ENCODE peak calls at places on chromosome 15, in seven cellular contexts. G is HFF-Myc, X is AG10803, P is epithelial cell of esophagus, V is psoas muscle, U is heart left ventricle, D is mucosa of descending colon. F is an unnamed sample.
A peak's percentile ranks its signal among the peaks of the same experiment; 100 is the strongest.

GRCh38 chr15:51802593-51802992 is 26.9 kb upstream of the TMOD3 start:
- DNase-seq in D (no peak), V (no peak), X (no peak), P (peak; percentile 53), U (no peak), G (no peak), F (no peak)

GRCh38 chr15:101043911-101044624 is 124.9 kb downstream of the LRRK1 start:
- DNase-seq in D (no peak), V (no peak), G (no peak), P (no peak), U (no peak), X (no peak), F (no peak)

GRCh38 chr15:63826513-63826912 is 7.2 kb downstream of the HERC1 start:
- DNase-seq in G (no peak), P (peak; percentile 20), D (peak; percentile 20), X (peak; percentile 47), U (no peak), V (no peak), F (no peak)

GRCh38 chr15:90956551-90957104 is 1.9 kb downstream of the RCCD1 start:
- DNase-seq in D (peak; percentile 81), G (peak; percentile 31), V (peak; percentile 81), U (peak; percentile 88), X (peak; percentile 65), P (peak; percentile 66), F (peak; percentile 96)

GRCh38 chr15:92413511-92413910 is 19.8 kb downstream of the ST8SIA2 start:
- DNase-seq in P (no peak), V (no peak), U (no peak), G (no peak), X (peak; percentile 46), D (no peak), F (no peak)

GRCh38 chr15:28075482-28076029 is 23.6 kb downstream of the OCA2 start:
- DNase-seq in G (no peak), D (no peak), X (no peak), U (no peak), V (no peak), P (no peak), F (no peak)

GRCh38 chr15:75059607-75060006 is 36.2 kb downstream of the PPCDC start:
- DNase-seq in V (no peak), P (no peak), D (no peak), G (no peak), U (no peak), X (no peak), F (no peak)

GRCh38 chr15:90836296-90836871 is 32.0 kb upstream of the FURIN start:
- DNase-seq in U (no peak), V (no peak), P (peak; percentile 71), G (peak; percentile 17), D (no peak), X (peak; percentile 48), F (no peak)

GRCh38 chr15:78625621-78626280 is 5.0 kb upstream of the CHRNA3 start:
- DNase-seq in V (no peak), G (no peak), X (no peak), P (no peak), U (no peak), D (no peak), F (no peak)

GRCh38 chr15:64112904-64113303 is 17.1 kb downstream of the SNX1 start:
- DNase-seq in D (no peak), G (no peak), U (no peak), V (no peak), P (peak; percentile 4), X (peak; percentile 83), F (no peak)

GRCh38 chr15:40340740-40341400 is at the start of gene CCDC9B:
- DNase-seq in U (peak; percentile 94), G (no peak), D (peak; percentile 96), X (peak; percentile 90), V (peak; percentile 92), P (peak; percentile 87), F (no peak)

GRCh38 chr15:73052679-73053397 is 575 bp downstream of the NEO1 start:
- DNase-seq in D (peak; percentile 74), U (peak; percentile 61), V (peak; percentile 38), G (no peak), P (peak; percentile 27), X (peak; percentile 19), F (peak; percentile 80)

GRCh38 chr15:90367578-90367977 is 15.5 kb downstream of the ZNF774 start:
- DNase-seq in V (no peak), G (no peak), U (no peak), D (no peak), X (peak; percentile 72), P (no peak), F (no peak)

GRCh38 chr15:75620043-75620775 is 5.3 kb downstream of the SNUPN start:
- DNase-seq in D (peak; percentile 22), U (no peak), G (no peak), X (peak; percentile 95), P (peak; percentile 33), V (no peak), F (no peak)

GRCh38 chr15:77527164-77527778 is 105.4 kb downstream of the LINGO1 start:
- DNase-seq in X (peak; percentile 50), G (no peak), U (peak; percentile 83), V (no peak), P (peak; percentile 24), D (no peak), F (no peak)

GRCh38 chr15:35514759-35515158 is 31.2 kb downstream of the DPH6 start:
- DNase-seq in U (no peak), G (no peak), V (no peak), X (peak; percentile 75), P (no peak), D (no peak), F (no peak)

GRCh38 chr15:72237286-72238224 is 6.6 kb upstream of the PKM start:
- DNase-seq in U (peak; percentile 73), D (peak; percentile 28), V (peak; percentile 77), P (peak; percentile 98), X (peak; percentile 98), G (peak; percentile 95), F (peak; percentile 56)

GRCh38 chr15:71572452-71573053 is 237.8 kb upstream of the NR2E3 start:
- DNase-seq in D (no peak), X (no peak), P (peak; percentile 84), G (no peak), U (no peak), V (no peak), F (no peak)

GRCh38 chr15:79035814-79036213 is 54.8 kb downstream of the RASGRF1 start:
- DNase-seq in U (no peak), X (no peak), G (no peak), V (no peak), P (no peak), D (no peak), F (no peak)

GRCh38 chr15:93307513-93307912 is 218.5 kb upstream of the RGMA start:
- DNase-seq in X (no peak), G (no peak), V (no peak), D (no peak), P (no peak), U (no peak), F (no peak)

GRCh38 chr15:67201136-67201535 is 53.3 kb downstream of the AAGAB start:
- DNase-seq in X (peak; percentile 37), U (no peak), D (no peak), P (no peak), V (no peak), G (no peak), F (no peak)

GRCh38 chr15:28096720-28097431 is 2.2 kb downstream of the OCA2 start:
- DNase-seq in U (no peak), G (no peak), P (no peak), V (no peak), D (no peak), X (no peak), F (no peak)

GRCh38 chr15:82625136-82625535 is 22.0 kb downstream of the CPEB1 start:
- DNase-seq in D (no peak), G (no peak), V (no peak), U (no peak), X (peak; percentile 46), P (no peak), F (no peak)

GRCh38 chr15:101013769-101014223 is 94.6 kb downstream of the LRRK1 start:
- DNase-seq in D (peak; percentile 0), V (no peak), P (no peak), X (no peak), U (no peak), G (no peak), F (no peak)

GRCh38 chr15:79090487-79091203 is at the start of gene RASGRF1:
- DNase-seq in D (no peak), V (no peak), X (no peak), G (no peak), P (peak; percentile 12), U (no peak), F (peak; percentile 28)

GRCh38 chr15:81016253-81017068 is 15.7 kb downstream of the TLNRD1 start:
- DNase-seq in P (no peak), U (no peak), D (no peak), X (no peak), G (no peak), V (no peak), F (no peak)

GRCh38 chr15:69749797-69750196 is 297.2 kb downstream of the RPLP1 start:
- DNase-seq in X (no peak), P (peak; percentile 14), U (no peak), D (peak; percentile 58), G (no peak), V (no peak), F (peak; percentile 42)
- TF ChIP-seq CTCF in X (peak; percentile 11), P (peak; percentile 43), U (no peak), D (no peak), G (peak; percentile 19), V (no peak), F (peak; percentile 10)

GRCh38 chr15:39115379-39116057 is 465.4 kb upstream of the THBS1 start:
- DNase-seq in X (peak; percentile 63), G (no peak), D (no peak), P (peak; percentile 96), U (no peak), V (no peak), F (no peak)
- TF ChIP-seq CTCF in X (no peak), G (no peak), D (no peak), P (no peak), U (no peak), V (no peak), F (no peak)

GRCh38 chr15:57611938-57612337 is 20.2 kb downstream of the MYZAP start:
- DNase-seq in G (no peak), U (no peak), P (peak; percentile 97), V (no peak), D (peak; percentile 78), X (peak; percentile 29), F (no peak)
- TF ChIP-seq CTCF in G (peak; percentile 20), U (peak; percentile 26), P (peak; percentile 85), V (peak; percentile 24), D (no peak), X (peak; percentile 35), F (no peak)

GRCh38 chr15:29925227-29926082 is 103.2 kb upstream of the TJP1 start:
- DNase-seq in D (peak; percentile 66), P (peak; percentile 95), G (no peak), V (peak; percentile 47), X (peak; percentile 55), U (peak; percentile 85), F (peak; percentile 9)

GRCh38 chr15:29921130-29921601 is 98.9 kb upstream of the TJP1 start:
- DNase-seq in G (no peak), U (no peak), X (no peak), D (no peak), V (no peak), P (peak; percentile 84), F (no peak)

GRCh38 chr15:29922191-29922590 is 99.9 kb upstream of the TJP1 start:
- DNase-seq in U (no peak), P (no peak), V (no peak), X (no peak), D (no peak), G (no peak), F (no peak)

GRCh38 chr15:29924750-29925149 is 102.5 kb upstream of the TJP1 start:
- DNase-seq in P (peak; percentile 66), U (no peak), X (peak; percentile 71), V (no peak), G (no peak), D (no peak), F (no peak)

GRCh38 chr15:29926083-29926388 is 103.8 kb upstream of the TJP1 start:
- DNase-seq in U (no peak), P (no peak), V (no peak), X (no peak), D (no peak), G (no peak), F (no peak)
- TF ChIP-seq CTCF in U (no peak), P (no peak), V (no peak), X (no peak), D (no peak), G (no peak), F (no peak)

F was measured in GM20000.